ENCODE peak calls at places on chromosomes 16 and 17, in five cellular contexts. B is HFF-Myc, C is OCI-LY7, N is IMR-90, Y is activated B cell treated with CpG ODN at 0.5 μM for 24 hours. S is an unnamed sample.
A peak's percentile ranks its signal among the peaks of the same experiment; 100 is the strongest.

GRCh38 chr16:17439580-17439979 is 31.2 kb downstream of the XYLT1 start:
- DNase-seq in C (peak; percentile 34), N (no peak), Y (no peak), B (no peak), S (no peak)

GRCh38 chr17:7146115-7146514 is 31.5 kb upstream of the ASGR2 start:
- DNase-seq in B (no peak), Y (no peak), N (no peak), C (no peak), S (no peak)

GRCh38 chr17:3636908-3637373 is 381 bp downstream of the CTNS start:
- DNase-seq in C (no peak), Y (no peak), N (no peak), B (no peak), S (no peak)

GRCh38 chr17:72393553-72393952 is 272.7 kb downstream of the SOX9 start:
- DNase-seq in C (no peak), Y (no peak), N (peak; percentile 95), B (no peak), S (no peak)

GRCh38 chr17:17412331-17412730 is 64.5 kb upstream of the MED9 start:
- DNase-seq in C (no peak), Y (no peak), B (no peak), N (peak; percentile 82), S (no peak)

GRCh38 chr17:29136998-29137730 is 43.0 kb downstream of the MYO18A start:
- DNase-seq in N (peak; percentile 79), C (no peak), B (no peak), Y (no peak), S (no peak)

GRCh38 chr16:27428035-27428785 is 26.2 kb downstream of the IL21R start:
- DNase-seq in B (no peak), Y (peak; percentile 18), N (no peak), C (no peak), S (no peak)

GRCh38 chr16:83797013-83797412 is 10.8 kb upstream of the HSBP1 start:
- DNase-seq in C (no peak), N (no peak), B (no peak), Y (no peak), S (no peak)

GRCh38 chr16:83390759-83391158 is 417.0 kb upstream of the HSBP1 start:
- DNase-seq in C (no peak), N (no peak), Y (no peak), B (no peak), S (no peak)

GRCh38 chr16:85522842-85523601 is 90.1 kb upstream of the GSE1 start:
- DNase-seq in B (no peak), Y (no peak), N (peak; percentile 24), C (no peak), S (peak; percentile 62)

GRCh38 chr16:64311241-64311640 is 810.6 kb downstream of the CDH11 start:
- DNase-seq in N (no peak), Y (no peak), B (no peak), C (no peak), S (no peak)

GRCh38 chr16:46649571-46649970 is 28.4 kb upstream of the SHCBP1 start:
- DNase-seq in B (no peak), Y (no peak), N (peak; percentile 51), C (no peak), S (no peak)

GRCh38 chr16:15037745-15038144 is 18.1 kb downstream of the NTAN1 start:
- DNase-seq in Y (no peak), B (no peak), C (no peak), N (no peak), S (no peak)

GRCh38 chr17:66978514-66979061 is 14.1 kb downstream of the CACNG4 start:
- DNase-seq in C (no peak), N (no peak), B (no peak), Y (no peak), S (no peak)

GRCh38 chr17:78210111-78210510 is 3.9 kb upstream of the BIRC5 start:
- DNase-seq in N (no peak), Y (no peak), C (no peak), B (no peak), S (no peak)

GRCh38 chr17:45841883-45842525 is 2.7 kb upstream of the SPPL2C start:
- DNase-seq in Y (no peak), N (no peak), C (no peak), B (no peak), S (no peak)

GRCh38 chr16:81706327-81707295 is 72.5 kb upstream of the PLCG2 start:
- DNase-seq in Y (no peak), C (no peak), B (no peak), N (no peak), S (no peak)

GRCh38 chr17:925846-926245 is 53.7 kb downstream of the NXN start:
- DNase-seq in Y (no peak), B (no peak), C (no peak), N (no peak), S (no peak)

GRCh38 chr17:38747385-38748328 is 479 bp downstream of the PCGF2 start:
- DNase-seq in N (no peak), Y (no peak), C (peak; percentile 70), B (no peak), S (no peak)

GRCh38 chr16:31696968-31697743 is 169.5 kb downstream of the AHSP start:
- DNase-seq in B (no peak), Y (no peak), C (peak; percentile 27), N (peak; percentile 53), S (no peak)

GRCh38 chr16:85310868-85311585 is 198.8 kb upstream of the CIBAR2 start:
- DNase-seq in N (no peak), C (peak; percentile 57), Y (no peak), B (no peak), S (no peak)

GRCh38 chr17:3647769-3648540 is 11.4 kb downstream of the CTNS start:
- DNase-seq in Y (no peak), N (peak; percentile 55), C (peak; percentile 78), B (no peak), S (peak; percentile 54)

GRCh38 chr17:12857592-12857991 is 68.3 kb downstream of the ARHGAP44 start:
- DNase-seq in C (no peak), Y (no peak), B (no peak), N (no peak), S (no peak)

GRCh38 chr17:18356624-18357023 is 6.7 kb downstream of the SHMT1 start:
- DNase-seq in C (no peak), Y (no peak), N (peak; percentile 50), B (no peak), S (no peak)

GRCh38 chr17:32871736-32872135 is 5.2 kb downstream of the MYO1D start:
- DNase-seq in C (no peak), Y (no peak), N (no peak), B (no peak), S (no peak)

GRCh38 chr17:79750650-79751545 is 20.2 kb downstream of the ENPP7 start:
- DNase-seq in Y (no peak), B (no peak), N (no peak), C (no peak), S (no peak)

GRCh38 chr17:76353004-76353598 is 615 bp downstream of the PRPSAP1 start:
- DNase-seq in C (peak; percentile 34), B (no peak), N (no peak), Y (no peak), S (no peak)

GRCh38 chr17:76351526-76352071 is 2.1 kb downstream of the PRPSAP1 start:
- DNase-seq in B (no peak), N (no peak), Y (no peak), C (no peak), S (no peak)

GRCh38 chr17:76354317-76354729 is 607 bp upstream of the PRPSAP1 start:
- DNase-seq in Y (no peak), C (no peak), N (no peak), B (no peak), S (no peak)

GRCh38 chr17:76354747-76355310 is 1.1 kb upstream of the PRPSAP1 start:
- DNase-seq in C (peak; percentile 50), Y (no peak), N (no peak), B (no peak), S (no peak)

DNA sequence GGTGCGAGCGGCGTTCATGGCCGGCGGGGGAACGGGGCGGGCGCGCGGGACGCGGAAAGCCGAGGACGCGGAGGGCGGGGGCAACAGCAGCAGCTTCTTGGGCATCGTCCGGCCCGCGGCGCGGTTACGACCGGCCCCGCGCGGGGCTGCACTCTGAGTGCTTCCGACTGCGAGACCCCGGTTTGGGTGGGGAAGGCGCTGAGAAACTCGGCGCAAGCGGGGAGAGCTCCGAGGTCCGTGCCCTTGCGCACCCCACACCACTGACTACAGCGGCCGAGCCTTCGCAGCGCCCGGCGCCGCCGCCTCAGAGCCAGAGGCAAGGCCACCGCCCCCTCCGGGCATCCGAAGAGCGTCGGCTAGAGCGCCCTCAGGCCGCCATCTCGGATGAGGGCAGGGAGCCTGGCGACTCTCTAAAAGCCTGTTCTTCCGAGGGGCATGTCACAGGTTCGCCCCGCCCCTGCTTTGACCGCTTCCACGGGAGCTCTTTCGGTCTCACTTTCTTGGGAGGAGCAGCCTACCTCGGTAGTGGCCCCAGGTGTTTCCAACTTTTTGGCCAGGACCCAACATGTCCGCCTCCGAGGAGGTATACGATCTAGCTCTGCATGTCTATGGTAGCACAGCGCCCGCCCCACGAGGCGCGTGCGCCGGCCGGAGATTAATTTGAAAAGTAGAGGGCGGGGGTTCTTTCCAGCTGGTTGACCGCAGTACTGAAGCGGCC is at the start of gene PRPSAP1:
- DNase-seq in Y (peak; percentile 83), N (peak; percentile 87), B (no peak), C (peak; percentile 97), S (peak; percentile 90)
- TF ChIP-seq CTCF in Y (no peak), N (peak; percentile 28), B (peak; percentile 44), C (no peak), S (no peak)

GRCh38 chr16:57723170-57723569 is 12.4 kb upstream of the KATNB1 start:
- DNase-seq in Y (no peak), N (no peak), C (no peak), B (no peak), S (no peak)
- TF ChIP-seq CTCF in Y (no peak), N (peak; percentile 17), C (peak; percentile 14), B (no peak), S (peak; percentile 14)

DNA sequence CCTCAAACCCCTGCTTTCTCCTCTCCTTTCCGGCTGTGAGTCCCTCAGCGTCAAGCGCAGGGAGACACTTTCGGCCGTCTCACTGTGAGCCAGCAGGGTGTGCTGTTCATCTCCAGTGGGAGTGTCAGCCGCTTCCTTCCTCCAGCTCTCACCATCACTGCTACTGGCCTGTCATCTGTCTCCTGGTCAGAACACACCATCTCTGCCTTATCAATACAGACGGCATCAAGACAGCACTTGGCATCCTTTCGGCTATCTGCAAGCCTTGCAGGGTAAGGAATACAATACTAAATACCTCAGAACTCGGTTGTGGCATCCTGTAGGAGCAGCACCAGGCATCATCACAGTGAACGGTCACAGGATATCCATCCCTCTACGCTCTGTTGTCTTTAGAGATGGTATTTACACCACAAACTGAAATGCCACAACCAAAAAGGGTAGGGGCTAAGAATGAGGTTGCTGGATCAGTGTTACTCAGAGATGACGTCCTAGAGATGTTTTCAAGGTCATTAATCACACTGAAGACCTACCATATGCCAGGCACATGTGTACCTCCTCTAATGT is 20.7 kb upstream of the CMTM4 start:
- DNase-seq in Y (no peak), C (peak; percentile 47), B (peak; percentile 77), N (peak; percentile 88), S (no peak)
- TF ChIP-seq CTCF in Y (no peak), C (peak; percentile 69), B (peak; percentile 70), N (peak; percentile 52), S (peak; percentile 39)

DNA sequence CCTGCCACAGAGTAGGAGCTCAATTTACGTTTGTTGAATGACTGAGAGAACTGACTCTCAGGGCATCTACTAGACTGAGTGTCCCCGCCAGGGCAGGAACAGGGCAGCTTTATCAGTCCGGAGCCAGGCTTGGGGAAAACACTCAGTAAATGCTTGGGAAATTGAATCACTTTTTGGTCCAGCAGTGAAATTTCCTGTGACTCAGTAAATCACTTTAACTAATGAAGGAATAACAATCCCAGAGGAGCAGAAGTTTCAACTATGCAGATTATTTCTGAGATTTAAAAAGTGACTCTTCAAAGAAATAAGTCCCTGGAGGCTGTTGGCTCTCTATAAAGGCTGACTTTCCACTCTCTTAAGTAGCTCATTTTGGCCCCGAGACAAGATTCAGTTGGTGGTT is 101.8 kb downstream of the FOXL1 start:
- DNase-seq in B (no peak), N (peak; percentile 85), Y (no peak), C (no peak), S (no peak)
- TF ChIP-seq CTCF in B (no peak), N (no peak), Y (no peak), C (no peak), S (no peak)

S was measured in D721Med.